ENCODE peak calls at places on chromosomes 4 and X, in seven cellular contexts. I is activated T-cell treated with anti-CD3 and anti-CD28 coated beads, Interleukin-2, amount 50 U/mL, for 24 hours; G is mammary epithelial cell; O is nucleus accumbens; D is kidney tubule cell; P is left lung; K is foreskin fibroblast. C is an unnamed sample.

GRCh38 chr4:59994118-59994517 is 1206.0 kb upstream of the ADGRL3 start:
- DNase-seq in I (no peak), G (no peak), O (no peak), D (no peak), P (no peak), K (no peak), C (no peak)

GRCh38 chrX:11474576-11474975 is 181.4 kb downstream of the AMELX start:
- DNase-seq in I (no peak), G (no peak), O (no peak), D (no peak), P (no peak), K (peak; percentile 36), C (no peak)

GRCh38 chr4:1164040-1164439 is 8.3 kb downstream of the SPON2 start:
- DNase-seq in I (no peak), G (no peak), O (no peak), D (no peak), P (no peak), K (no peak), C (no peak)

GRCh38 chr4:15653864-15654391 is 1.2 kb downstream of the FBXL5 start:
- DNase-seq in I (no peak), G (peak; percentile 66), O (no peak), D (peak; percentile 51), P (no peak), K (peak; percentile 70), C (peak; percentile 71)

GRCh38 chr4:139603576-139604387 is 47.8 kb upstream of the SETD7 start:
- DNase-seq in I (no peak), G (peak; percentile 55), O (peak; percentile 11), D (peak; percentile 75), P (no peak), K (peak; percentile 77), C (peak; percentile 45)

GRCh38 chr4:40875507-40876150 is 125.9 kb downstream of the NSUN7 start:
- DNase-seq in I (no peak), G (no peak), O (no peak), D (peak; percentile 64), P (no peak), K (no peak), C (no peak)

GRCh38 chr4:109433281-109434006 is at the start of gene SEC24B:
- DNase-seq in I (peak; percentile 92), G (peak; percentile 81), O (peak; percentile 77), D (peak; percentile 92), P (peak; percentile 95), K (peak; percentile 90), C (peak; percentile 57)

GRCh38 chr4:23135792-23136645 is 443.3 kb downstream of the GBA3 start:
- DNase-seq in I (no peak), G (peak; percentile 8), O (no peak), D (peak; percentile 48), P (no peak), K (peak; percentile 48), C (peak; percentile 55)

GRCh38 chr4:98261291-98262271 is at the start of gene RAP1GDS1:
- DNase-seq in I (peak; percentile 70), G (peak; percentile 71), O (peak; percentile 41), D (peak; percentile 77), P (peak; percentile 49), K (peak; percentile 80), C (peak; percentile 75)

GRCh38 chr4:133969202-133969873 is 232.3 kb downstream of the PABPC4L start:
- DNase-seq in I (no peak), G (peak; percentile 9), O (no peak), D (no peak), P (no peak), K (peak; percentile 53), C (peak; percentile 79)

GRCh38 chr4:26028793-26029511 is 114.9 kb downstream of the SMIM20 start:
- DNase-seq in I (peak; percentile 87), G (no peak), O (peak; percentile 31), D (peak; percentile 65), P (peak; percentile 76), K (peak; percentile 92), C (peak; percentile 36)

GRCh38 chr4:47852121-47852520 is 14.3 kb upstream of the CORIN start:
- DNase-seq in I (no peak), G (peak; percentile 46), O (no peak), D (no peak), P (no peak), K (peak; percentile 94), C (peak; percentile 89)

GRCh38 chr4:26140150-26140898 is 180.5 kb upstream of the RBPJ start:
- DNase-seq in I (no peak), G (no peak), O (no peak), D (peak; percentile 58), P (no peak), K (peak; percentile 93), C (peak; percentile 56)

GRCh38 chr4:186304816-186305520 is 39.0 kb downstream of the F11 start:
- DNase-seq in I (no peak), G (no peak), O (no peak), D (peak; percentile 47), P (no peak), K (no peak), C (peak; percentile 14)

GRCh38 chrX:57227691-57228090 is 58.8 kb upstream of the FAAH2 start:
- DNase-seq in I (no peak), G (peak; percentile 36), O (no peak), D (peak; percentile 62), P (no peak), K (no peak), C (no peak)

GRCh38 chr4:3679851-3680311 is 86.3 kb upstream of the ADRA2C start:
- DNase-seq in I (no peak), G (no peak), O (no peak), D (peak; percentile 17), P (no peak), K (no peak), C (no peak)

GRCh38 chr4:13990596-13991589 is 363.4 kb upstream of the BOD1L1 start:
- DNase-seq in I (no peak), G (no peak), O (no peak), D (peak; percentile 91), P (peak; percentile 42), K (peak; percentile 66), C (no peak)

GRCh38 chr4:76504613-76505465 is 69.8 kb downstream of the SHROOM3 start:
- DNase-seq in I (no peak), G (peak; percentile 27), O (no peak), D (peak; percentile 68), P (no peak), K (peak; percentile 75), C (peak; percentile 40)

GRCh38 chrX:133999013-133999705 is 13.8 kb upstream of the GPC3 start:
- DNase-seq in I (no peak), G (no peak), O (no peak), D (no peak), P (no peak), K (peak; percentile 1), C (no peak)

C was measured in astrocyte.